ENCODE peak calls at places on chromosomes 7 and 10, in five cellular contexts. X is heart right ventricle, Y is AG10803, B is psoas muscle, N is cardiac fibroblast. W is an unnamed sample.

GRCh38 chr7:45923818-45924217 is 2.7 kb upstream of the IGFBP3 start:
- DNase-seq in B (no peak), Y (no peak), X (no peak), N (no peak), W (no peak)

GRCh38 chr7:114085592-114086490 is 167.0 kb upstream of the PPP1R3A start:
- DNase-seq in X (peak), Y (peak), B (peak), N (peak), W (peak)

GRCh38 chr10:7667262-7668141 is 736 bp upstream of the ITIH5 start:
- DNase-seq in N (no peak), X (peak), B (peak), Y (no peak), W (no peak)

GRCh38 chr10:11609492-11610093 is 1.9 kb downstream of the USP6NL start:
- DNase-seq in Y (no peak), X (no peak), N (no peak), B (no peak), W (no peak)

GRCh38 chr10:6530211-6530840 is 49.8 kb downstream of the PRKCQ start:
- DNase-seq in X (no peak), N (no peak), Y (no peak), B (no peak), W (no peak)

GRCh38 chr7:56026538-56026937 is 24.7 kb downstream of the PSPH start:
- DNase-seq in X (no peak), B (no peak), N (no peak), Y (no peak), W (no peak)

GRCh38 chr7:155456772-155457543 is 971 bp upstream of the EN2 start:
- DNase-seq in Y (peak), X (peak), N (peak), B (peak), W (peak)

GRCh38 chr7:1388021-1388704 is 71.1 kb downstream of the MICALL2 start:
- DNase-seq in N (no peak), X (no peak), Y (no peak), B (no peak), W (no peak)

GRCh38 chr10:69657866-69658265 is 27.8 kb downstream of the FAM241B start:
- DNase-seq in Y (no peak), N (no peak), X (no peak), B (no peak), W (no peak)

GRCh38 chr7:106462365-106462859 is 177.6 kb upstream of the NAMPT start:
- DNase-seq in B (no peak), N (peak), X (no peak), Y (peak), W (peak)

GRCh38 chr7:154592392-154592791 is 410.5 kb downstream of the PAXIP1 start:
- DNase-seq in X (peak), N (no peak), Y (no peak), B (no peak), W (no peak)

GRCh38 chr10:75071164-75071489 is 40.3 kb upstream of the SAMD8 start:
- DNase-seq in B (no peak), Y (no peak), N (peak), X (peak), W (no peak)

GRCh38 chr10:123109466-123109865 is 26.3 kb upstream of the HMX3 start:
- DNase-seq in B (no peak), Y (no peak), X (no peak), N (no peak), W (no peak)

GRCh38 chr10:124999433-125000365 is 57.8 kb downstream of the ZRANB1 start:
- DNase-seq in N (peak), X (peak), B (peak), Y (peak), W (peak)

GRCh38 chr10:119602241-119603095 is 5.7 kb upstream of the TIAL1 start:
- DNase-seq in Y (peak), X (no peak), N (peak), B (no peak), W (peak)

GRCh38 chr10:85868627-85869499 is 497.7 kb downstream of the GRID1 start:
- DNase-seq in X (no peak), B (no peak), N (no peak), Y (no peak), W (no peak)

GRCh38 chr10:73932625-73933112 is 21.7 kb downstream of the PLAU start:
- DNase-seq in X (no peak), B (no peak), Y (no peak), N (no peak), W (no peak)

GRCh38 chr10:124568858-124569622 is 107.4 kb downstream of the LHPP start:
- DNase-seq in Y (no peak), X (no peak), B (peak), N (no peak), W (no peak)

GRCh38 chr10:49037187-49037586 is 78.1 kb downstream of the VSTM4 start:
- DNase-seq in B (no peak), X (no peak), Y (no peak), N (peak), W (peak)

GRCh38 chr10:112756118-112756512 is 193.9 kb upstream of the TCF7L2 start:
- DNase-seq in B (no peak), Y (no peak), X (no peak), N (no peak), W (no peak)

GRCh38 chr10:43622022-43622421 is 15.8 kb downstream of the ZNF485 start:
- DNase-seq in B (no peak), Y (no peak), X (no peak), N (no peak), W (no peak)

GRCh38 chr10:30980951-30981616 is 50.6 kb downstream of the ZNF438 start:
- DNase-seq in B (peak), N (peak), X (peak), Y (peak), W (no peak)

GRCh38 chr7:153504288-153505075 is 547.7 kb upstream of the DPP6 start:
- DNase-seq in B (no peak), Y (no peak), N (no peak), X (no peak), W (no peak)

GRCh38 chr7:107186242-107186641 is 17.4 kb downstream of the HBP1 start:
- DNase-seq in B (no peak), N (no peak), Y (no peak), X (no peak), W (no peak)

GRCh38 chr7:14069961-14070360 is 80.5 kb upstream of the ETV1 start:
- DNase-seq in Y (no peak), N (no peak), B (no peak), X (no peak), W (no peak)

GRCh38 chr10:6148251-6148691 is 54.5 kb upstream of the PFKFB3 start:
- DNase-seq in B (no peak), N (no peak), X (no peak), Y (no peak), W (no peak)

GRCh38 chr7:27994639-27995038 is 186.0 kb downstream of the JAZF1 start:
- DNase-seq in B (no peak), Y (peak), X (no peak), N (no peak), W (no peak)

GRCh38 chr10:22557321-22557720 is 157.1 kb downstream of the PIP4K2A start:
- DNase-seq in N (no peak), X (no peak), B (no peak), Y (no peak), W (no peak)

GRCh38 chr7:69739182-69739581 is 140.9 kb downstream of the AUTS2 start:
- DNase-seq in X (no peak), Y (no peak), B (no peak), N (no peak), W (no peak)

GRCh38 chr7:596819-597182 is 77.2 kb upstream of the PDGFA start:
- DNase-seq in B (no peak), N (no peak), Y (no peak), X (no peak), W (no peak)

GRCh38 chr10:132786279-132786528 is 257 bp upstream of the NKX6-2 start:
- DNase-seq in B (no peak), X (no peak), N (no peak), Y (no peak), W (no peak)
- H3K4me3 ChIP-seq in B (peak), X (no peak), N (no peak), Y (no peak), W (no peak)

DNA sequence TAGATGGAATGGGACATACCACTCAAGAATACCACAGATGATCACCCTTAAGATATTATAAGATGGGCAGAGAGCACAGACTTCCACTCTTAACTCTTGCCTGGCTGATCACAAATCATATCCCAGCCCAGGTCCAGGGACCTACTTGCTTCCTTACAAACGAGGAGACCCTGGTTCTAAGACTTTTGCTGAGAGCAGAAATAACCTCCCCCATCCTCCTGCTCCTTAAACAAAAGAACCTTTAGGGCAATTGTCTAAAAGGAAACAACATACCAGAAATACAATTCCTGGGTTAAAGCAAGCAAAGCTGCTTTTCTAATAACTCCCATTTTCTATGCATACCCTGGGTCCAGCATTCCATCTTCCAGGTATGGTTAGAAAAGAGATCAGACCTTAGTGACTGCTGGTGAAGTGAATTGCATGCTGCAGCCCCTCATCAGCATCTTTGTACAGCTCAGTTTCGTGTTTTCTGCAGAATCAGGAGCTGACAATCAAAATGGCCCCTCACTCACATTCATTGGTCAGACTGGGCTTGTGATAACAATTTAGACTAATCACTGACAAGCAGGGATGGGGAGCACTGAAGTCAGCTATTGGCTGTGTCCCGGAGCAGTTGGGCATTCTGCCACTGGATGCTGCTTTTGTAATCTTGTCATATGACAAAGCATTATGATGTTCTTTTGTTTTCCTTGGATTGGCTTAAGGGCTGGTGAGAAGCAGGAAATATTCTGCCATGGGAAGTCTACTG is 14.6 kb downstream of the IFIT3 start:
- DNase-seq in Y (peak), N (peak), B (peak), X (peak), W (peak)
- H3K4me3 ChIP-seq in Y (no peak), N (peak), B (no peak), X (no peak), W (peak)

GRCh38 chr10:114413398-114413797 is 9.1 kb upstream of the AFAP1L2 start:
- DNase-seq in B (no peak), N (peak), Y (no peak), X (peak), W (no peak)

GRCh38 chr10:114420811-114421485 is 16.6 kb upstream of the AFAP1L2 start:
- DNase-seq in Y (no peak), N (no peak), X (no peak), B (no peak), W (no peak)

GRCh38 chr10:114412907-114413386 is 8.6 kb upstream of the AFAP1L2 start:
- DNase-seq in X (no peak), Y (no peak), B (peak), N (peak), W (peak)

DNA sequence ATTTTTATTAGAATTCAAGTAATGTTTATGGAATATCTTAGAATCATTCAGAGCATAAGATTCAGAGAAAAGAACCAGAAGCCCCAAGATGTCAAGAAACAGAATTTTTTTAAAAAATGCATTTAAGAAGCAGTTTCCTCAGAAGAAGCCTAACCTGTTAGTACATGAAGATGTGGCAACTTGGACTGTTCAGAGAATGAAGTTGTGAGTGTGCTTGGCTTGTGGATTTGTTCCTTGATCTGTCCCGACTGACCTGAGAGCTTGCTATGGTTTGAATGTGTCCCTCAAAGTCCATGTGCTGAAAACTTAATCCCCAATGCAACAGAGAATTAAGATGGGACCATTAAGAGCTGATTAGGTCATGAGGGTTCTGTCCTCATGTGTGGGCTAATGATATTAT is 13.8 kb upstream of the AFAP1L2 start:
- DNase-seq in Y (no peak), X (no peak), B (no peak), N (no peak), W (no peak)
- H3K4me3 ChIP-seq in Y (no peak), X (no peak), B (no peak), N (no peak), W (no peak)

DNA sequence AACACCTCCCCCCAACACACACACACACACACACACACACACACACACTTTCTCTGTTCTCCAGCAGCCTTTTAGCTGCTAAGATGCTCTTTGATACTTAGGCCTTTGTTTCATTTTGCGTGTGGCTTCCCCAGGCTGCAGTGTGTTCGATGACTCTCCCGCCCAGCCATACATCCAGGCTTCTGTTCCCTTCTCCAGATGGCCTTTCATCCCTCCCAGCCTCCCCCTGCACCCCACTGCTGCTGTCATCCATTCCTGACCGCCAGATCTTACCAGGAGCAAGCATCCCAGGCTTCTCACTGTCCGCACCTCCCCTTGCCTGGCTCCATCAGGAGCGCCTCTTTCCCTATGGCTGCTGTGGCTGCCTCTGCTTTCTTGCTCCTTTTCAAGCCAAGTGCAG is 77.8 kb upstream of the PPIF start:
- DNase-seq in N (no peak), B (no peak), Y (no peak), X (no peak), W (no peak)
- H3K4me3 ChIP-seq in N (no peak), B (no peak), Y (no peak), X (no peak), W (no peak)

GRCh38 chr7:36054642-36055041 is 98.4 kb upstream of the EEPD1 start:
- DNase-seq in B (no peak), Y (no peak), N (no peak), X (no peak), W (no peak)
- H3K4me3 ChIP-seq in B (no peak), Y (no peak), N (no peak), X (no peak), W (no peak)

GRCh38 chr7:22039696-22040095 is 94.0 kb upstream of the CDCA7L start:
- DNase-seq in N (no peak), Y (no peak), X (no peak), B (no peak), W (no peak)

GRCh38 chr7:22043367-22043766 is 97.7 kb upstream of the CDCA7L start:
- DNase-seq in X (no peak), Y (no peak), N (no peak), B (no peak), W (no peak)
- H3K4me3 ChIP-seq in X (no peak), Y (no peak), N (no peak), B (no peak), W (no peak)